ENCODE peak calls at places on chromosomes 11 and 22, in five cellular contexts. U, M, A, C and G are unnamed samples. For H3K36me3 and H3K4me1, the result is how much of the 10 kb centered on the place peaks cover.

GRCh38 chr11:20247540-20248138 is 87.4 kb upstream of the DBX1 start:
- DNase-seq in C (no peak), M (no peak), A (no peak), U (no peak), G (no peak)

GRCh38 chr11:121471167-121471566 is 18.4 kb upstream of the SORL1-AS1 start:
- DNase-seq in A (no peak), U (no peak), M (no peak), C (no peak), G (peak)

GRCh38 chr11:14552089-14552488 is 31.9 kb upstream of the PSMA1 start:
- DNase-seq in M (no peak), A (no peak), U (no peak), C (no peak), G (no peak)

GRCh38 chr11:58688779-58689503 is 42.8 kb downstream of the GLYAT start:
- DNase-seq in C (no peak), U (no peak), A (no peak), M (no peak), G (no peak)

GRCh38 chr11:120141144-120142071 is 3.5 kb upstream of the TRIM29 start:
- DNase-seq in A (no peak), U (peak), C (peak), M (no peak), G (no peak)

GRCh38 chr11:93133710-93134109 is 64.1 kb downstream of the SLC36A4 start:
- DNase-seq in M (no peak), U (no peak), C (no peak), A (no peak), G (no peak)

GRCh38 chr11:116697011-116697410 is 75.8 kb downstream of the BUD13 start:
- DNase-seq in U (no peak), C (no peak), M (no peak), A (no peak), G (no peak)

GRCh38 chr11:118238947-118239346 is 13.2 kb downstream of the MPZL3 start:
- DNase-seq in M (no peak), U (no peak), A (no peak), C (no peak), G (peak)

GRCh38 chr11:75626692-75627536 is 41.9 kb downstream of the MAP6 start:
- DNase-seq in C (no peak), A (no peak), U (no peak), M (no peak), G (no peak)

GRCh38 chr11:77747381-77747969 is 73.0 kb downstream of the RSF1 start:
- DNase-seq in C (no peak), M (no peak), A (no peak), U (no peak), G (no peak)

GRCh38 chr11:33533668-33534067 is 167.0 kb downstream of the C11orf91 start:
- DNase-seq in M (no peak), A (no peak), C (no peak), U (no peak), G (no peak)

GRCh38 chr11:134370526-134371435 is 39.0 kb downstream of the GLB1L2 start:
- DNase-seq in M (no peak), A (no peak), U (no peak), C (no peak), G (no peak)

GRCh38 chr22:48146426-48146825 is 1384.0 kb downstream of the TBC1D22A start:
- DNase-seq in M (no peak), A (no peak), U (no peak), C (no peak), G (no peak)

GRCh38 chr11:104332110-104332509 is 168.2 kb upstream of the PDGFD start:
- DNase-seq in U (peak), A (no peak), M (no peak), C (no peak), G (no peak)

GRCh38 chr11:419248-420005 is 4.6 kb upstream of the SIGIRR start:
- DNase-seq in C (no peak), A (no peak), M (no peak), U (peak), G (peak)

GRCh38 chr22:43471606-43472135 is 59.9 kb downstream of the MPPED1 start:
- DNase-seq in C (no peak), U (no peak), M (no peak), A (no peak), G (no peak)

GRCh38 chr11:121451982-121452608 is at the start of gene SORL1:
- DNase-seq in U (peak), M (peak), C (peak), A (peak), G (peak)

GRCh38 chr22:37545703-37546435 is 14.4 kb upstream of the CDC42EP1 start:
- DNase-seq in M (peak), C (peak), A (peak), U (peak), G (peak)

GRCh38 chr22:29925402-29925801 is 42.4 kb downstream of the MTMR3 start:
- DNase-seq in C (no peak), M (no peak), A (no peak), U (no peak), G (no peak)

GRCh38 chr11:112316971-112317370 is 56.3 kb upstream of the PLET1 start:
- DNase-seq in C (no peak), M (no peak), A (no peak), U (no peak), G (no peak)

GRCh38 chr22:36737776-36738175 is 34.2 kb upstream of the CACNG2 start:
- DNase-seq in A (no peak), U (peak), M (no peak), C (no peak), G (peak)

GRCh38 chr11:18775492-18776292 is 15.9 kb downstream of the PTPN5 start:
- DNase-seq in A (peak), U (peak), M (peak), C (peak), G (peak)

GRCh38 chr11:114399490-114399889 is 821 bp downstream of the C11orf71 start:
- DNase-seq in U (no peak), A (no peak), M (no peak), C (no peak), G (no peak)

GRCh38 chr11:67373916-67374570 is 645 bp upstream of the CLCF1 start:
- DNase-seq in A (peak), U (peak), C (peak), M (peak), G (peak)

GRCh38 chr22:43241138-43241597 is 54.2 kb upstream of the TTLL12 start:
- DNase-seq in U (no peak), M (no peak), C (no peak), A (peak), G (peak)

GRCh38 chr22:37979782-37980181 is 4.6 kb downstream of the SOX10 start:
- DNase-seq in C (no peak), M (no peak), U (no peak), A (no peak), G (no peak)

GRCh38 chr11:61019037-61019817 is 47.7 kb downstream of the CD6 start:
- DNase-seq in U (no peak), A (no peak), M (no peak), C (no peak), G (no peak)

GRCh38 chr11:76610871-76611475 is 59.6 kb downstream of the LRRC32 start:
- DNase-seq in U (no peak), M (peak), A (no peak), C (no peak), G (no peak)

GRCh38 chr11:33912405-33913361 is 20.8 kb upstream of the LMO2 start:
- DNase-seq in M (no peak), C (no peak), U (no peak), A (peak), G (no peak)

GRCh38 chr11:9972917-9973504 is 309.1 kb downstream of the SWAP70 start:
- DNase-seq in U (peak), C (peak), A (peak), M (no peak), G (no peak)

GRCh38 chr22:39185601-39186012 is 33.1 kb upstream of the CBX7 start:
- DNase-seq in U (no peak), C (peak), M (peak), A (peak), G (peak)

GRCh38 chr11:23403210-23404185 is 543.2 kb upstream of the CCDC179 start:
- DNase-seq in C (no peak), M (no peak), U (no peak), A (no peak), G (peak)

GRCh38 chr11:125207866-125208425 is 43.4 kb downstream of the PKNOX2 start:
- DNase-seq in C (no peak), A (no peak), M (no peak), U (no peak), G (no peak)

GRCh38 chr11:58006940-58007339 is 16.7 kb upstream of the OR9Q1 start:
- DNase-seq in A (no peak), M (no peak), U (no peak), C (no peak), G (no peak)

GRCh38 chr11:94650756-94651155 is 83.6 kb downstream of the PIWIL4 start:
- DNase-seq in U (peak), C (no peak), A (no peak), M (peak), G (no peak)

GRCh38 chr22:27684856-27685255 is 116.7 kb downstream of the MN1 start:
- DNase-seq in A (no peak), M (no peak), U (no peak), C (no peak), G (no peak)

GRCh38 chr11:24391165-24391564 is 105.7 kb upstream of the LUZP2 start:
- DNase-seq in M (no peak), C (no peak), A (no peak), U (no peak), G (no peak)

GRCh38 chr22:35064664-35065063 is 1.3 kb upstream of the ISX start:
- DNase-seq in A (peak), C (no peak), M (no peak), U (no peak), G (no peak)
- TF ChIP-seq POLR2A in A (no peak), C (no peak), M (no peak), U (no peak), G (no peak)

DNA sequence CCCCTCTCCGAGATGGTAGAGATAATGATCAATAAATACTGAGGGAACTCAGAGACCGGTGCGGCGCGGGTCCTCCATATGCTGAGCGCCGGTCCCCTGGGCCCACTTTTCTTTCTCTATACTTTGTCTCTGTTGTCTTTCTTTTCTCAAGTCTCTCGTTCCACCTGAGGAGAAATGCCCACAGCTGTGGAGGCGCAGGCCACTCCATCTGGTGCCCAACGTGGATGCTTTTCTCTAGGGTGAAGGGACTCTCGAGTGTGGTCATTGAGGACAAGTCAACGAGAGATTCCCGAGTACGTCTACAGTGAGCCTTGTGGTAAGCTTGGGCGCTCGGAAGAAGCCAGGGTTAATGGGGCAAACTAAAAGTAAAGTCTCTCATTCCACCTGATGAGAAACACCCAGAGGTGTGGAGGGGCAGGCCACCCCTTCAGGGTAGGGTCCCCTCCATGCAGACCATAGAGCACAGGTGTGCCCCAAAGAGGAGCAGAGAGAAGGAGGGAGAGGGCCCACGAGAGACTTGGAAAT is 43.2 kb downstream of the IGLL1 start:
- DNase-seq in A (no peak), C (no peak), M (no peak), U (no peak), G (no peak)
- H3K36me3 ChIP-seq in A (under half), C (under half), M (under half), U (under half), G (under half)

DNA sequence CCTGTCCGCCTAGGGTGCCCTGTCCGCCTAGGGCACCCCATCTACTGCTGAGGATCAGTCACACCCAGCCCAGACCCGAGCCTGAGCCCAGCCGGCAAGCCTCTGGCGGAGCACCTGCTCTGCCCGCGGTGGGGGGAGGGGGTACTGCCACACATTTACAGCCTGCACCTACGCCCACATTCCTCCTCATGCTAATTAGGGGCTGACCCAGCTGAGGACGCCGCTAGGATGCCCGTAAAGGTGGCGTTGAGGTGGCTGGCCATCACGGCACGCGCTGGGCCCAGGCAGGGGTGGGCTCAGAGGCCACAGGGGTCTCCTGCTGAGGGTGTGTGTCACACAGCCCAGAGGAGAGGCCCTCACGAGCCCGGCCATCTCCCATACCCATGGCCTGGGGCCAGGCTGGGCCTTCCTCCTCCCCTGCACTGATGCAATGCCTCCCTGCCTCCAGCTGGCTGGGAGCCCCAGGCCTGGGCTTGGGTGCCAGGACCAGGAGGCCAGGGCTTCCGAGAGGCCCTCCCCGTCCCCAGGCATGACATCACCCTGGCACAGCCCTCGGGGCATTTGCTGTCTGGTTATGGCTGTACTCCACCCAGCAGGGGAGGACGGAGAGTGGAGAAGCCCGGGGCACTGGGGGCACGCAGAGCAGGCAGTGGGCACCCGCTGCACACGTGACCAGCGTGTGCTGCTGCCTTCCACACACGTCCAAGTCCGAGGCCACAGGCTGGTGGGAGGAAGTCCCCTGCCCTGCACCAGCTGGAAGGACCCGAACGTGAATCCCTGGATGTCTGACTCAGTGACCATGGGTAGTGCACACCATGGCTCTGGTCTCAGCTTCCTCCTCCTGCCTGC is 12.7 kb downstream of the DUSP8 start:
- DNase-seq in A (no peak), M (peak), C (peak), U (peak), G (peak)
- H3K4me1 ChIP-seq in A (under half), M (under half), C (under half), U (half or more), G (under half)

GRCh38 chr22:41940853-41941765 is 5.8 kb downstream of the CENPM start:
- DNase-seq in C (peak), A (peak), U (peak), M (peak), G (no peak)
- TF ChIP-seq POLR2A in C (no peak), A (no peak), U (no peak), M (no peak), G (no peak)